ENCODE peak calls at places on chromosomes 12 and 14, in ten cellular contexts. I is breast epithelium; H is renal cortical epithelial cell; M is activated T-cell treated with anti-CD3 and anti-CD28 coated beads, Interleukin-2, amount 50 U/mL, for 72 hours; A is HEK293T; Q is A172; N is GDM1; T is foreskin fibroblast; W is AG10803; D is upper lobe of right lung. Z is an unnamed sample.

GRCh38 chr12:121784460-121784859 is 9.0 kb downstream of the RHOF start:
- DNase-seq in I (no peak), D (no peak), H (peak; percentile 89), N (no peak), A (no peak), T (peak; percentile 95), W (peak; percentile 90), M (no peak), Q (peak; percentile 93), Z (no peak)

GRCh38 chr14:75513911-75514672 is 8.2 kb upstream of the BATF start:
- DNase-seq in W (no peak), Q (no peak), M (no peak), A (no peak), N (no peak), D (no peak), I (no peak), T (no peak), H (no peak), Z (no peak)

GRCh38 chr14:97219356-97220017 is 422.3 kb downstream of the VRK1 start:
- DNase-seq in W (no peak), T (no peak), M (peak; percentile 15), A (no peak), I (no peak), D (no peak), H (no peak), Q (no peak), N (no peak), Z (no peak)

GRCh38 chr12:99600388-99600787 is 47.2 kb upstream of the GARIN6 start:
- DNase-seq in N (no peak), I (no peak), A (no peak), Q (no peak), T (no peak), M (no peak), D (no peak), H (peak; percentile 73), W (no peak), Z (no peak)

GRCh38 chr12:5083955-5084849 is 40.5 kb downstream of the KCNA5 start:
- DNase-seq in M (peak; percentile 3), Q (peak; percentile 46), A (peak; percentile 64), H (peak; percentile 58), N (no peak), I (no peak), T (peak; percentile 80), W (peak; percentile 66), D (no peak), Z (no peak)

GRCh38 chr12:102093319-102093718 is 26.6 kb downstream of the NUP37 start:
- DNase-seq in N (no peak), I (no peak), H (no peak), M (no peak), T (peak; percentile 41), A (no peak), Q (no peak), D (no peak), W (peak; percentile 45), Z (no peak)

GRCh38 chr14:61822458-61822857 is 60.2 kb downstream of the SNAPC1 start:
- DNase-seq in T (no peak), D (no peak), H (no peak), A (no peak), W (no peak), Q (no peak), N (no peak), I (no peak), M (no peak), Z (no peak)

GRCh38 chr14:69355955-69356321 is 42.2 kb downstream of the ERH start:
- DNase-seq in N (no peak), D (no peak), W (peak; percentile 88), I (no peak), M (no peak), H (peak; percentile 77), A (no peak), Q (peak; percentile 54), T (peak; percentile 80), Z (peak; percentile 87)

GRCh38 chr12:106246891-106247730 is 709 bp downstream of the CKAP4 start:
- DNase-seq in W (peak; percentile 76), H (no peak), Q (no peak), D (peak; percentile 87), A (peak; percentile 45), T (peak; percentile 86), M (peak; percentile 65), N (no peak), I (peak; percentile 63), Z (peak; percentile 91)

GRCh38 chr12:124992874-124993567 is 424 bp upstream of the BRI3BP start:
- DNase-seq in D (no peak), M (peak; percentile 91), Q (peak; percentile 52), I (no peak), T (peak; percentile 50), N (peak; percentile 69), A (peak; percentile 75), W (no peak), H (peak; percentile 77), Z (no peak)

GRCh38 chr12:25025260-25025659 is 76.4 kb upstream of the BCAT1 start:
- DNase-seq in H (no peak), Q (no peak), T (no peak), A (no peak), I (no peak), D (no peak), N (no peak), M (no peak), W (no peak), Z (no peak)